ENCODE peak calls at places on chromosomes 12 and 14, in four cellular contexts. One of them, this sample, is unnamed.

GRCh38 chr12:46358791-46359666 is 13.5 kb downstream of the SLC38A2 start:
- DNase-seq in K562: no peak
- DNase-seq in A549: no peak
- DNase-seq in GM12878: no peak
- DNase-seq in this sample: no peak

GRCh38 chr12:41466762-41467270 is 278.7 kb downstream of the PDZRN4 start:
- DNase-seq in K562: no peak
- DNase-seq in A549: no peak
- DNase-seq in GM12878: no peak
- DNase-seq in this sample: no peak

GRCh38 chr12:6923851-6924250 is 3.9 kb upstream of the ATN1 start:
- DNase-seq in K562: no peak
- DNase-seq in A549: no peak
- DNase-seq in GM12878: no peak
- DNase-seq in this sample: no peak

GRCh38 chr12:113955109-113955970 is 10.8 kb downstream of the RBM19 start:
- DNase-seq in K562: peak; percentile 41
- DNase-seq in A549: peak; percentile 73
- DNase-seq in GM12878: no peak
- DNase-seq in this sample: peak; percentile 7

GRCh38 chr12:94089891-94090290 is 58.5 kb upstream of the PLXNC1 start:
- DNase-seq in K562: peak; percentile 82
- DNase-seq in A549: no peak
- DNase-seq in GM12878: no peak
- DNase-seq in this sample: peak; percentile 58

GRCh38 chr12:116592116-116592637 is 33.0 kb downstream of the MAP1LC3B2 start:
- DNase-seq in K562: no peak
- DNase-seq in A549: no peak
- DNase-seq in GM12878: no peak
- DNase-seq in this sample: no peak

GRCh38 chr12:92927055-92927435 is 2.0 kb downstream of the EEA1 start:
- DNase-seq in K562: no peak
- DNase-seq in A549: no peak
- DNase-seq in GM12878: peak; percentile 44
- DNase-seq in this sample: peak; percentile 28

GRCh38 chr12:78386871-78387270 is 477.7 kb upstream of the SYT1 start:
- DNase-seq in K562: no peak
- DNase-seq in A549: no peak
- DNase-seq in GM12878: no peak
- DNase-seq in this sample: no peak

GRCh38 chr12:6773662-6774351 is 1.5 kb downstream of the LAG3 start:
- DNase-seq in K562: no peak
- DNase-seq in A549: no peak
- DNase-seq in GM12878: no peak
- DNase-seq in this sample: no peak

GRCh38 chr12:110733857-110734373 is 8.8 kb downstream of the PPP1CC start:
- DNase-seq in K562: no peak
- DNase-seq in A549: no peak
- DNase-seq in GM12878: no peak
- DNase-seq in this sample: no peak

GRCh38 chr14:105328678-105329390 is 14.3 kb downstream of the PACS2 start:
- DNase-seq in K562: no peak
- DNase-seq in A549: no peak
- DNase-seq in GM12878: no peak
- DNase-seq in this sample: no peak

GRCh38 chr14:100449225-100449987 is 126.3 kb downstream of the SLC25A47 start:
- DNase-seq in K562: no peak
- DNase-seq in A549: no peak
- DNase-seq in GM12878: no peak
- DNase-seq in this sample: no peak

GRCh38 chr12:95996034-95996658 is at the start of gene HAL:
- DNase-seq in K562: no peak
- DNase-seq in A549: no peak
- DNase-seq in GM12878: no peak
- DNase-seq in this sample: no peak

GRCh38 chr12:29273178-29273843 is 107.7 kb downstream of the ERGIC2 start:
- DNase-seq in K562: no peak
- DNase-seq in A549: no peak
- DNase-seq in GM12878: no peak
- DNase-seq in this sample: no peak

GRCh38 chr12:129941646-129942045 is 37.8 kb upstream of the TMEM132D start:
- DNase-seq in K562: no peak
- DNase-seq in A549: no peak
- DNase-seq in GM12878: no peak
- DNase-seq in this sample: no peak

GRCh38 chr14:24700511-24700910 is 66.5 kb upstream of the GZMB start:
- DNase-seq in K562: no peak
- DNase-seq in A549: no peak
- DNase-seq in GM12878: no peak
- DNase-seq in this sample: no peak

GRCh38 chr14:104373055-104373854 is 206.3 kb upstream of the C14orf180 start:
- DNase-seq in K562: no peak
- DNase-seq in A549: no peak
- DNase-seq in GM12878: no peak
- DNase-seq in this sample: no peak

GRCh38 chr12:68113644-68114043 is 45.9 kb downstream of the IFNG start:
- DNase-seq in K562: peak; percentile 30
- DNase-seq in A549: no peak
- DNase-seq in GM12878: no peak
- DNase-seq in this sample: no peak

GRCh38 chr12:129579879-129580278 is 323.9 kb downstream of the TMEM132D start:
- DNase-seq in K562: no peak
- DNase-seq in A549: no peak
- DNase-seq in GM12878: no peak
- DNase-seq in this sample: no peak

GRCh38 chr12:56766535-56766934 is 3.4 kb downstream of the HSD17B6 start:
- DNase-seq in K562: no peak
- DNase-seq in A549: no peak
- DNase-seq in GM12878: peak; percentile 70
- DNase-seq in this sample: no peak

GRCh38 chr12:2084553-2085296 is 31.9 kb downstream of the CACNA1C start:
- DNase-seq in K562: no peak
- DNase-seq in A549: no peak
- DNase-seq in GM12878: no peak
- DNase-seq in this sample: peak; percentile 89

GRCh38 chr14:31492759-31493498 is 5.1 kb upstream of the GPR33 start:
- DNase-seq in K562: no peak
- DNase-seq in A549: no peak
- DNase-seq in GM12878: no peak
- DNase-seq in this sample: no peak

GRCh38 chr12:55700255-55701018 is 7.3 kb downstream of the ITGA7 start:
- DNase-seq in K562: no peak
- DNase-seq in A549: no peak
- DNase-seq in GM12878: no peak
- DNase-seq in this sample: peak; percentile 39

GRCh38 chr12:131220007-131220685 is 266.4 kb downstream of the ADGRD1 start:
- DNase-seq in K562: no peak
- DNase-seq in A549: no peak
- DNase-seq in GM12878: no peak
- DNase-seq in this sample: no peak

GRCh38 chr12:52151859-52152783 is 39.7 kb downstream of the KRT80 start:
- DNase-seq in K562: peak; percentile 75
- DNase-seq in A549: peak; percentile 75
- DNase-seq in GM12878: no peak
- DNase-seq in this sample: peak; percentile 41

GRCh38 chr12:52155048-52155868 is 36.6 kb downstream of the KRT80 start:
- DNase-seq in K562: no peak
- DNase-seq in A549: no peak
- DNase-seq in GM12878: no peak
- DNase-seq in this sample: no peak

GRCh38 chr12:52151153-52151858 is 40.5 kb downstream of the KRT80 start:
- DNase-seq in K562: no peak
- DNase-seq in A549: no peak
- DNase-seq in GM12878: no peak
- DNase-seq in this sample: no peak

GRCh38 chr12:52149651-52150241 is 42.1 kb downstream of the KRT80 start:
- DNase-seq in K562: no peak
- DNase-seq in A549: no peak
- DNase-seq in GM12878: no peak
- DNase-seq in this sample: no peak

DNA sequence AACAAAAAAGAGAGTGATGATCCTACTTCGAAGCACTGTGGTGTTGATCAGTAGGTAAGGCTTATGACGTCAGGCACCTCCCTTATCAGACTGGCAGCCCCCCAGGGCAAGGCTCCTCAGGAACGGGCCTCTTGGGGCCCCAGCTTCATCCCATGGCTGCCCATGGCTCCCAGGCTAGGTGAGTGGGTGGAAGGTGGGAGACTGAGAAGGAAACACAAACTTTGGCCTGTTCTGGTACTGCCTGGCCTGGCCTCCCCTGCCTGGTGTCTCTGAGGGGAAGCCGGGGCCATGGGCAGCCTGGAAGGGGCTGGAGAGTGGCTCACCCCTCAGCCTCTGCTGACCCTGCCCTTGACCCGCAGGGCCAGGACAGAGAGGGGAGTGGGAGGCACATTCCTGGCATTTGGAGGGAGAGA is 38.9 kb downstream of the KRT80 start:
- DNase-seq in K562: no peak
- DNase-seq in A549: no peak
- DNase-seq in GM12878: no peak
- DNase-seq in this sample: no peak
- TF ChIP-seq ELK1 in K562: no peak
- TF ChIP-seq ELK1 in A549: no peak
- TF ChIP-seq ELK1 in GM12878: no peak
- TF ChIP-seq ELK1 in this sample: no peak

GRCh38 chr12:50039151-50039835 is 14.0 kb upstream of the RACGAP1 start:
- DNase-seq in K562: peak; percentile 94
- DNase-seq in A549: peak; percentile 76
- DNase-seq in GM12878: no peak
- DNase-seq in this sample: peak; percentile 78
- TF ChIP-seq ELK1 in K562: no peak
- TF ChIP-seq ELK1 in A549: no peak
- TF ChIP-seq ELK1 in GM12878: no peak
- TF ChIP-seq ELK1 in this sample: no peak

DNA sequence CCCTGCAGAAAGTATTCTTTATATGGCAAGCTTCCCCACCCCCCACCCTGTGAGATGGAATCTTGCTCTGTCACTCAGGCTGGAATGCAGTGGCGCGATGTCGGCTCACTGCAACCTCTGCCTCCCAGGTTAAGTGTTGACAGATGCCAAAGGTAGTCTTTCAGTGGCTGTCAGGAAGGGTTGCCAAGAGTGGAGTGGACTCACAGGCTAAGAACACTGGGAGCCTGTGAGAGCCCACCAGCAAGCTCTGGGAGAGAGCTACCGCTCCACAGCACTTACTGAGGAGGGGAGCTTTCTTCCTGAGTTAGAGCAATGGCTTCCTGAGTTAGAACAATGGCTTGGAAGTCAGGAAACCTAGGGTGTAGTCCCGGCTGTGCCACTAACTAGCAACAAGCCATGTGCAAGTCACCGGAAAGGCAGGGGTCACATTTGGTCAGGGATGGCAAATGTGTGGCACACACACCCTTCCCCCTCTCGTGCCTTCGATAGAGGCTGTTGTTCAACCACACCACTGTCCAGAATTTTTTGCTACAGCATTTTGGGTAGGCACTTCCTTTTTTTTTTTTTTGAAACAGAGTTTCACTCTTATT is 2.6 kb downstream of the RNASE1 start:
- DNase-seq in K562: peak; percentile 70
- DNase-seq in A549: no peak
- DNase-seq in GM12878: no peak
- DNase-seq in this sample: no peak
- TF ChIP-seq ELK1 in K562: no peak
- TF ChIP-seq ELK1 in A549: no peak
- TF ChIP-seq ELK1 in GM12878: no peak
- TF ChIP-seq ELK1 in this sample: no peak

GRCh38 chr12:16323010-16323409 is 24.4 kb upstream of the MGST1 start:
- DNase-seq in K562: no peak
- DNase-seq in A549: no peak
- DNase-seq in GM12878: no peak
- DNase-seq in this sample: peak; percentile 42

GRCh38 chr12:16323638-16324037 is 23.8 kb upstream of the MGST1 start:
- DNase-seq in K562: no peak
- DNase-seq in A549: no peak
- DNase-seq in GM12878: no peak
- DNase-seq in this sample: no peak

GRCh38 chr12:16324300-16324699 is 23.1 kb upstream of the MGST1 start:
- DNase-seq in K562: no peak
- DNase-seq in A549: no peak
- DNase-seq in GM12878: no peak
- DNase-seq in this sample: no peak

GRCh38 chr12:16324772-16325171 is 22.7 kb upstream of the MGST1 start:
- DNase-seq in K562: no peak
- DNase-seq in A549: no peak
- DNase-seq in GM12878: no peak
- DNase-seq in this sample: no peak

GRCh38 chr12:16325426-16325825 is 22.0 kb upstream of the MGST1 start:
- DNase-seq in K562: no peak
- DNase-seq in A549: no peak
- DNase-seq in GM12878: no peak
- DNase-seq in this sample: no peak
- TF ChIP-seq ELK1 in K562: no peak
- TF ChIP-seq ELK1 in A549: no peak
- TF ChIP-seq ELK1 in GM12878: no peak
- TF ChIP-seq ELK1 in this sample: no peak

GRCh38 chr14:59185676-59186075 is 2.8 kb upstream of the DAAM1 start:
- DNase-seq in K562: no peak
- DNase-seq in A549: no peak
- DNase-seq in GM12878: no peak
- DNase-seq in this sample: no peak

GRCh38 chr14:59182641-59183040 is 5.8 kb upstream of the DAAM1 start:
- DNase-seq in K562: no peak
- DNase-seq in A549: no peak
- DNase-seq in GM12878: no peak
- DNase-seq in this sample: no peak

GRCh38 chr14:59183150-59183549 is 5.3 kb upstream of the DAAM1 start:
- DNase-seq in K562: no peak
- DNase-seq in A549: no peak
- DNase-seq in GM12878: no peak
- DNase-seq in this sample: no peak

GRCh38 chr14:59186316-59186715 is 2.2 kb upstream of the DAAM1 start:
- DNase-seq in K562: no peak
- DNase-seq in A549: no peak
- DNase-seq in GM12878: no peak
- DNase-seq in this sample: no peak

DNA sequence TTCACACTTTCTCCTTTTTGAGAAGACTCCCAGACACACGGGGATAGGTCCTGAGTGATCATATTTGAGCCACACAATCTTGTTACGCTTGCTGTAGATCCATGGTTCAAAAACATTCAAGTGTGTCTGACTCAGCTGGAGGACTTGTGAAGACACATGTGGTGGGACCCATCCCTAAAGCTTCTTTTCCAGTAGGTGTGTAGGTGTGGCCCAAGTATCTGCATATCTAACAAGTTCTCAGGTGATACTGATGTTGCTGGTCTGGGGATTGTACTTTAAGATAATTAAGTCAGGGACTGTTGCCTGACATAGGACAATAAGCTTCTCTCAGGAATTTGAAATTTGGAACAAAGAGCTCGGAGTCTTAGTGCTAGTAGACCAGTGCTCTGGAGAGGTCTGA is 4.1 kb upstream of the DAAM1 start:
- DNase-seq in K562: no peak
- DNase-seq in A549: no peak
- DNase-seq in GM12878: no peak
- DNase-seq in this sample: no peak
- TF ChIP-seq ELK1 in K562: no peak
- TF ChIP-seq ELK1 in A549: no peak
- TF ChIP-seq ELK1 in GM12878: no peak
- TF ChIP-seq ELK1 in this sample: no peak

This sample was measured in IMR-90.